ENCODE peak calls at places on chromosomes 5 and 9, in five cellular contexts. F, Y, G, S and W are unnamed samples.

GRCh38 chr5:107157811-107158210 is 512.9 kb downstream of the EFNA5 start:
- DNase-seq in Y (no peak), G (no peak), F (no peak), S (no peak), W (no peak)

GRCh38 chr9:127977877-127978647 is 2.7 kb downstream of the EEIG1 start:
- DNase-seq in Y (no peak), F (peak), G (no peak), S (no peak), W (no peak)

GRCh38 chr9:136544549-136545064 is 1.2 kb downstream of the NOTCH1 start:
- DNase-seq in F (peak), S (no peak), Y (peak), G (peak), W (peak)

GRCh38 chr9:91935805-91936204 is 14.2 kb downstream of the ROR2 start:
- DNase-seq in S (no peak), Y (no peak), F (no peak), G (no peak), W (no peak)

GRCh38 chr9:136079211-136079915 is 15.7 kb downstream of the NACC2 start:
- DNase-seq in F (no peak), G (peak), Y (no peak), S (no peak), W (peak)

GRCh38 chr9:21782207-21782606 is 20.2 kb upstream of the MTAP start:
- DNase-seq in S (no peak), Y (no peak), G (no peak), F (no peak), W (no peak)

GRCh38 chr9:86624616-86625015 is 270.4 kb upstream of the TUT7 start:
- DNase-seq in G (no peak), S (no peak), F (no peak), Y (no peak), W (no peak)

GRCh38 chr5:54964405-54964804 is 21.0 kb downstream of the ESM1 start:
- DNase-seq in Y (no peak), F (no peak), G (peak), S (no peak), W (no peak)

GRCh38 chr5:142097681-142098080 is 10.9 kb upstream of the NDFIP1 start:
- DNase-seq in Y (no peak), G (no peak), F (no peak), S (no peak), W (no peak)

GRCh38 chr5:151724360-151724759 is 34.1 kb downstream of the ATOX1 start:
- DNase-seq in G (no peak), S (no peak), F (no peak), Y (no peak), W (no peak)

GRCh38 chr9:87850405-87850804 is 32.3 kb upstream of the SPATA31E1 start:
- DNase-seq in Y (no peak), S (no peak), G (no peak), F (no peak), W (peak)

GRCh38 chr5:94983861-94984535 is 300.9 kb downstream of the MCTP1 start:
- DNase-seq in G (no peak), S (no peak), Y (no peak), F (no peak), W (peak)

GRCh38 chr9:87732756-87733155 is 6.8 kb downstream of the CTSL start:
- DNase-seq in Y (no peak), G (no peak), S (no peak), F (no peak), W (no peak)

GRCh38 chr5:147439253-147439652 is 70.6 kb downstream of the DPYSL3 start:
- DNase-seq in S (no peak), Y (no peak), G (no peak), F (no peak), W (peak)

GRCh38 chr5:17037751-17038150 is 101.7 kb upstream of the MYO10 start:
- DNase-seq in Y (no peak), G (no peak), F (no peak), S (no peak), W (peak)

GRCh38 chr9:89648247-89649000 is 43.6 kb downstream of the GADD45G start:
- DNase-seq in Y (no peak), F (peak), S (no peak), G (no peak), W (no peak)

GRCh38 chr9:7827792-7828191 is 28.2 kb upstream of the DMAC1 start:
- DNase-seq in S (no peak), Y (no peak), F (no peak), G (no peak), W (no peak)

GRCh38 chr9:113520109-113520642 is 56.6 kb downstream of the RGS3 start:
- DNase-seq in S (no peak), F (no peak), Y (peak), G (no peak), W (peak)